ENCODE peak calls at places on chromosomes 5 and 9, in six cellular contexts. T is stimulated activated CD4-positive, alpha-beta T cell treated with anti-CD3 and anti-CD28 coated beads, Interleukin-15, amount 100 ng/mL, for 1 hour; X is CD8-positive, alpha-beta memory T cell; L is fibroblast of the aortic adventitia; O is AG09309; Y is activated T-cell treated with anti-CD3 and anti-CD28 coated beads for 1 hour. Q is an unnamed sample.

GRCh38 chr9:13524245-13524644 is 244.8 kb upstream of the MPDZ start:
- DNase-seq in L (peak), T (no peak), O (no peak), X (no peak), Y (no peak), Q (peak)

GRCh38 chr9:92508018-92508417 is 25.7 kb upstream of the ASPN start:
- DNase-seq in X (no peak), Y (no peak), T (no peak), O (no peak), L (no peak), Q (no peak)

GRCh38 chr5:61275841-61276240 is 56.2 kb upstream of the ZSWIM6 start:
- DNase-seq in O (no peak), L (peak), Y (no peak), T (no peak), X (no peak), Q (no peak)

GRCh38 chr9:99140685-99141314 is 35.9 kb downstream of the TGFBR1 start:
- DNase-seq in L (peak), Y (peak), O (peak), T (peak), X (peak), Q (peak)

GRCh38 chr9:126127591-126127990 is 199.0 kb upstream of the MVB12B start:
- DNase-seq in O (no peak), T (no peak), X (no peak), Y (no peak), L (no peak), Q (no peak)

GRCh38 chr5:76602094-76602726 is 21.0 kb downstream of the F2RL2 start:
- DNase-seq in O (no peak), Y (no peak), T (no peak), X (no peak), L (peak), Q (no peak)

GRCh38 chr9:2559212-2560152 is 62.1 kb upstream of the VLDLR start:
- DNase-seq in L (peak), Y (no peak), T (no peak), X (no peak), O (peak), Q (peak)

GRCh38 chr9:126298319-126298801 is 28.3 kb upstream of the MVB12B start:
- DNase-seq in X (no peak), L (no peak), O (no peak), T (no peak), Y (no peak), Q (no peak)

GRCh38 chr5:54484219-54484894 is 28.9 kb downstream of the HSPB3 start:
- DNase-seq in L (no peak), X (no peak), O (no peak), T (no peak), Y (no peak), Q (no peak)

GRCh38 chr9:127976498-127976897 is 4.3 kb downstream of the EEIG1 start:
- DNase-seq in L (no peak), O (no peak), Y (no peak), T (no peak), X (peak), Q (no peak)

GRCh38 chr9:138111607-138112006 is 234.0 kb downstream of the CACNA1B start:
- DNase-seq in L (no peak), T (no peak), X (no peak), O (no peak), Y (no peak), Q (no peak)

GRCh38 chr5:150846651-150847333 is 471 bp downstream of the IRGM start:
- DNase-seq in Y (peak), T (peak), X (peak), O (peak), L (peak), Q (peak)

GRCh38 chr9:135083241-135083810 is 4.1 kb upstream of the OLFM1 start:
- DNase-seq in T (no peak), X (no peak), Y (no peak), O (no peak), L (no peak), Q (no peak)

GRCh38 chr5:106825379-106825778 is 845.4 kb downstream of the EFNA5 start:
- DNase-seq in X (no peak), T (no peak), Y (no peak), O (no peak), L (no peak), Q (no peak)

GRCh38 chr9:110257097-110257955 is 1.0 kb upstream of the TXN start:
- DNase-seq in X (no peak), O (no peak), Y (no peak), L (no peak), T (no peak), Q (no peak)

GRCh38 chr9:21708225-21708624 is 94.2 kb upstream of the MTAP start:
- DNase-seq in L (no peak), Y (no peak), T (no peak), X (no peak), O (no peak), Q (no peak)

GRCh38 chr9:93057024-93057702 is 1.3 kb upstream of the SUSD3 start:
- DNase-seq in Y (no peak), L (no peak), O (no peak), T (no peak), X (no peak), Q (no peak)

GRCh38 chr9:122144836-122145235 is 14.7 kb downstream of the NDUFA8 start:
- DNase-seq in T (no peak), Y (no peak), O (no peak), X (no peak), L (no peak), Q (no peak)

GRCh38 chr5:134968055-134968454 is 348 bp downstream of the CATSPER3 start:
- DNase-seq in X (no peak), L (no peak), O (no peak), Y (no peak), T (no peak), Q (no peak)

GRCh38 chr9:91714020-91714721 is 235.9 kb downstream of the ROR2 start:
- DNase-seq in L (peak), X (no peak), T (no peak), Y (no peak), O (no peak), Q (no peak)

GRCh38 chr9:97220894-97221477 is 86.5 kb upstream of the CCDC180 start:
- DNase-seq in L (no peak), X (no peak), Y (no peak), T (no peak), O (no peak), Q (no peak)

GRCh38 chr5:179128976-179129375 is 68.8 kb downstream of the ZNF354C start:
- DNase-seq in O (no peak), X (no peak), Y (no peak), T (no peak), L (no peak), Q (no peak)

GRCh38 chr5:39208471-39208870 is 10.9 kb downstream of the FYB1 start:
- DNase-seq in Y (no peak), L (no peak), O (no peak), T (no peak), X (peak), Q (no peak)

GRCh38 chr5:71666321-71666720 is 52.8 kb upstream of the CARTPT start:
- DNase-seq in X (no peak), Y (no peak), T (no peak), O (no peak), L (no peak), Q (no peak)

GRCh38 chr9:135000647-135001245 is 83.0 kb upstream of the FCN1 start:
- DNase-seq in T (no peak), Y (no peak), X (no peak), O (no peak), L (no peak), Q (no peak)

GRCh38 chr9:111896942-111897830 is 572 bp downstream of the UGCG start:
- DNase-seq in X (peak), O (no peak), Y (peak), T (no peak), L (peak), Q (no peak)

GRCh38 chr9:5587024-5587423 is 41.9 kb upstream of the RIC1 start:
- DNase-seq in L (peak), T (no peak), Y (no peak), O (peak), X (no peak), Q (peak)

GRCh38 chr5:56565693-56566092 is 249.7 kb upstream of the MAP3K1 start:
- DNase-seq in L (no peak), T (no peak), O (no peak), Y (no peak), X (no peak), Q (no peak)

GRCh38 chr5:86143837-86144236 is 473.9 kb upstream of the COX7C start:
- DNase-seq in X (no peak), O (no peak), T (no peak), L (no peak), Y (no peak), Q (no peak)

GRCh38 chr5:97986069-97986468 is 787.4 kb upstream of the RGMB start:
- DNase-seq in O (peak), L (peak), X (no peak), Y (no peak), T (no peak), Q (peak)

GRCh38 chr5:131899686-131900085 is 45.8 kb downstream of the MEIKIN start:
- DNase-seq in Y (no peak), L (peak), X (no peak), O (no peak), T (no peak), Q (no peak)

GRCh38 chr5:78803386-78803785 is 154.8 kb upstream of the LHFPL2 start:
- DNase-seq in L (peak), O (no peak), Y (no peak), X (no peak), T (no peak), Q (no peak)

GRCh38 chr9:76887003-76887821 is 18.7 kb downstream of the PRUNE2 start:
- DNase-seq in Y (no peak), O (no peak), L (no peak), T (no peak), X (no peak), Q (no peak)

GRCh38 chr9:97638666-97639065 is 5.0 kb downstream of the NCBP1 start:
- DNase-seq in T (no peak), L (no peak), X (no peak), O (no peak), Y (no peak), Q (no peak)

Q was measured in non-pigmented ciliary epithelial cell.